ENCODE peak calls at places on chromosomes 4 and X, in five cellular contexts. One of them, this sample, is unnamed.

GRCh38 chr4:100095729-100096595 is 94.3 kb downstream of the DDIT4L start:
- DNase-seq in IMR-90: peak
- DNase-seq in neuronal stem cell: peak
- DNase-seq in mesenchymal stem cell: peak
- DNase-seq in mesendoderm: peak
- DNase-seq in this sample: peak

GRCh38 chrX:39258331-39258730 is 457.1 kb downstream of the MID1IP1 start:
- DNase-seq in neuronal stem cell: no peak
- DNase-seq in mesendoderm: peak
- DNase-seq in IMR-90: no peak
- DNase-seq in mesenchymal stem cell: no peak
- DNase-seq in this sample: peak

GRCh38 chr4:157014621-157015591 is 43.3 kb upstream of the PDGFC start:
- DNase-seq in IMR-90: peak
- DNase-seq in mesenchymal stem cell: peak
- DNase-seq in neuronal stem cell: no peak
- DNase-seq in mesendoderm: peak
- DNase-seq in this sample: peak

GRCh38 chrX:110216027-110216426 is 101.9 kb downstream of the AMMECR1 start:
- DNase-seq in mesenchymal stem cell: no peak
- DNase-seq in IMR-90: no peak
- DNase-seq in neuronal stem cell: no peak
- DNase-seq in mesendoderm: no peak
- DNase-seq in this sample: no peak

GRCh38 chr4:167233523-167234387 is 539 bp downstream of the SPOCK3 start:
- DNase-seq in mesenchymal stem cell: peak
- DNase-seq in IMR-90: no peak
- DNase-seq in mesendoderm: peak
- DNase-seq in neuronal stem cell: peak
- DNase-seq in this sample: no peak

GRCh38 chr4:152029631-152030030 is 268.8 kb upstream of the GATB start:
- DNase-seq in IMR-90: no peak
- DNase-seq in neuronal stem cell: no peak
- DNase-seq in mesendoderm: no peak
- DNase-seq in mesenchymal stem cell: no peak
- DNase-seq in this sample: no peak

GRCh38 chr4:174055344-174055743 is 228.1 kb downstream of the FBXO8 start:
- DNase-seq in neuronal stem cell: no peak
- DNase-seq in IMR-90: no peak
- DNase-seq in mesenchymal stem cell: no peak
- DNase-seq in mesendoderm: no peak
- DNase-seq in this sample: no peak

GRCh38 chrX:3384330-3384729 is 37.9 kb upstream of the MXRA5 start:
- DNase-seq in mesendoderm: peak
- DNase-seq in mesenchymal stem cell: no peak
- DNase-seq in IMR-90: no peak
- DNase-seq in neuronal stem cell: no peak
- DNase-seq in this sample: no peak

GRCh38 chr4:47642985-47643745 is 158.1 kb downstream of the ATP10D start:
- DNase-seq in IMR-90: peak
- DNase-seq in mesendoderm: no peak
- DNase-seq in mesenchymal stem cell: peak
- DNase-seq in neuronal stem cell: no peak
- DNase-seq in this sample: no peak

GRCh38 chrX:45322820-45323219 is 122.1 kb upstream of the DIPK2B start:
- DNase-seq in mesenchymal stem cell: peak
- DNase-seq in IMR-90: peak
- DNase-seq in mesendoderm: peak
- DNase-seq in neuronal stem cell: no peak
- DNase-seq in this sample: no peak

GRCh38 chrX:154404625-154405192 is 4.3 kb downstream of the DNASE1L1 start:
- DNase-seq in neuronal stem cell: no peak
- DNase-seq in mesenchymal stem cell: no peak
- DNase-seq in IMR-90: no peak
- DNase-seq in mesendoderm: no peak
- DNase-seq in this sample: no peak

GRCh38 chrX:39605183-39605582 is 492.6 kb downstream of the BCOR start:
- DNase-seq in mesendoderm: peak
- DNase-seq in mesenchymal stem cell: no peak
- DNase-seq in neuronal stem cell: no peak
- DNase-seq in IMR-90: no peak
- DNase-seq in this sample: peak

GRCh38 chr4:141022221-141022760 is 111.0 kb downstream of the RNF150 start:
- DNase-seq in mesendoderm: no peak
- DNase-seq in mesenchymal stem cell: no peak
- DNase-seq in neuronal stem cell: no peak
- DNase-seq in IMR-90: no peak
- DNase-seq in this sample: no peak

GRCh38 chr4:79198886-79199591 is 126.8 kb downstream of the NAA11 start:
- DNase-seq in neuronal stem cell: no peak
- DNase-seq in IMR-90: no peak
- DNase-seq in mesendoderm: peak
- DNase-seq in mesenchymal stem cell: no peak
- DNase-seq in this sample: no peak

GRCh38 chrX:24231169-24231568 is 81.6 kb downstream of the ZFX start:
- DNase-seq in IMR-90: peak
- DNase-seq in neuronal stem cell: no peak
- DNase-seq in mesendoderm: no peak
- DNase-seq in mesenchymal stem cell: peak
- DNase-seq in this sample: no peak

GRCh38 chrX:41705680-41706374 is 17.1 kb downstream of the GPR34 start:
- DNase-seq in mesendoderm: no peak
- DNase-seq in mesenchymal stem cell: no peak
- DNase-seq in neuronal stem cell: no peak
- DNase-seq in IMR-90: no peak
- DNase-seq in this sample: no peak

GRCh38 chrX:39652336-39652735 is 445.4 kb downstream of the BCOR start:
- DNase-seq in IMR-90: peak
- DNase-seq in neuronal stem cell: no peak
- DNase-seq in mesendoderm: peak
- DNase-seq in mesenchymal stem cell: no peak
- DNase-seq in this sample: peak

GRCh38 chr4:170109586-170110289 is 20.0 kb upstream of the AADAT start:
- DNase-seq in mesendoderm: peak
- DNase-seq in neuronal stem cell: no peak
- DNase-seq in mesenchymal stem cell: no peak
- DNase-seq in IMR-90: no peak
- DNase-seq in this sample: no peak

GRCh38 chr4:73669410-73670183 is 49.4 kb upstream of the RASSF6 start:
- DNase-seq in mesenchymal stem cell: no peak
- DNase-seq in IMR-90: no peak
- DNase-seq in neuronal stem cell: no peak
- DNase-seq in mesendoderm: no peak
- DNase-seq in this sample: no peak
- H3K4me3 ChIP-seq in mesenchymal stem cell: no peak
- H3K4me3 ChIP-seq in IMR-90: no peak
- H3K4me3 ChIP-seq in neuronal stem cell: no peak
- H3K4me3 ChIP-seq in mesendoderm: no peak
- H3K4me3 ChIP-seq in this sample: no peak

GRCh38 chr4:114423582-114423981 is 175.0 kb upstream of the UGT8 start:
- DNase-seq in neuronal stem cell: no peak
- DNase-seq in mesenchymal stem cell: no peak
- DNase-seq in IMR-90: no peak
- DNase-seq in mesendoderm: no peak
- DNase-seq in this sample: no peak
- H2BK120ac ChIP-seq in neuronal stem cell: no peak
- H2BK120ac ChIP-seq in mesenchymal stem cell: no peak
- H2BK120ac ChIP-seq in IMR-90: no peak
- H2BK120ac ChIP-seq in mesendoderm: no peak
- H2BK120ac ChIP-seq in this sample: no peak

GRCh38 chr4:15479913-15480185 is 10.2 kb downstream of the CC2D2A start:
- DNase-seq in neuronal stem cell: no peak
- DNase-seq in IMR-90: peak
- DNase-seq in mesendoderm: no peak
- DNase-seq in mesenchymal stem cell: peak
- DNase-seq in this sample: no peak

GRCh38 chr4:15482346-15482745 is 12.7 kb downstream of the CC2D2A start:
- DNase-seq in IMR-90: no peak
- DNase-seq in neuronal stem cell: no peak
- DNase-seq in mesenchymal stem cell: no peak
- DNase-seq in mesendoderm: peak
- DNase-seq in this sample: no peak

GRCh38 chr4:15478724-15479088 is 9.0 kb downstream of the CC2D2A start:
- DNase-seq in mesendoderm: no peak
- DNase-seq in IMR-90: no peak
- DNase-seq in mesenchymal stem cell: no peak
- DNase-seq in neuronal stem cell: no peak
- DNase-seq in this sample: no peak

GRCh38 chr4:15476396-15476795 is 6.7 kb downstream of the CC2D2A start:
- DNase-seq in mesendoderm: no peak
- DNase-seq in neuronal stem cell: no peak
- DNase-seq in mesenchymal stem cell: no peak
- DNase-seq in IMR-90: no peak
- DNase-seq in this sample: no peak

DNA sequence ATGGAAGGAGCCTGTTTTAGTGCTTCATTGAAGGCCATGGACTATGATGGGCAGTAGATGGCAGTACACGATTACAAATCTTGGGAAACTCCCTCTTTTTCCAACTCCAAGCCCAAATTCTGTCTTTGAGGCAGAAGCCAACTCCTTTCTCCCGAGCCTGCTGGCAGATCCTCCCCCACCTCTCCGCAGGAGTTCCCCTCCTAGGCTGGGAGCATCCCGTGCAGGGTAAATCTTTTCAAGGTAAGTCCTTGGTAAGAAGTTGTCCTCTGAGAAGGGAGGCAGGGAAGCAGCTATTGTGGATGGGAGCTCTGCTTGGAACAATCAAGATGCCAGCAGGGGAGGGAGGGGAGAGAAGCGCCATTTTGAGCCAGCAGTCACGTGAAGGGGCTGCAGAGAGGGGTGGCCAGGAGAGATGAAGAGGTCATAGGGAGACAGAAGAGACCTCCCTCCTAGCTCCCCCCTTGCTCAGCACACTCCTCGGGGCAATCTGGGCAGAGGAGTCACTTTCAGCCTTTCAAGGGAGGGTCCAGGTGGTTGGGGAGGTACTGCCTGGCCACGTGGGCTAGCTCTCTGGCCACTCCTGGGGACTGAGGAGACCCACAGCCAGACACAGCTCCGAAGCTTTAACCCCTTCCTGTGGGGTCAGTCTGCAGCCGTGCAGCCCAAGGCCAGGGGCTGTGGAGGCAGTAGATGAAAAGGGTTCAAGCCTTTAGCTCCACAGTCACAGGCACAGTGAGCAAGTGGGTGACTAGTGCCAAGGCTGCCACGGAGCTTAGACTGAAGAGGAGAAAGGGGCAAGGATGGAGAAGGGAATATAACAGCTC is 9.6 kb downstream of the CC2D2A start:
- DNase-seq in mesenchymal stem cell: peak
- DNase-seq in neuronal stem cell: peak
- DNase-seq in IMR-90: peak
- DNase-seq in mesendoderm: peak
- DNase-seq in this sample: peak
- H3K4me3 ChIP-seq in mesenchymal stem cell: peak
- H3K4me3 ChIP-seq in neuronal stem cell: peak
- H3K4me3 ChIP-seq in IMR-90: peak
- H3K4me3 ChIP-seq in mesendoderm: peak
- H3K4me3 ChIP-seq in this sample: peak

DNA sequence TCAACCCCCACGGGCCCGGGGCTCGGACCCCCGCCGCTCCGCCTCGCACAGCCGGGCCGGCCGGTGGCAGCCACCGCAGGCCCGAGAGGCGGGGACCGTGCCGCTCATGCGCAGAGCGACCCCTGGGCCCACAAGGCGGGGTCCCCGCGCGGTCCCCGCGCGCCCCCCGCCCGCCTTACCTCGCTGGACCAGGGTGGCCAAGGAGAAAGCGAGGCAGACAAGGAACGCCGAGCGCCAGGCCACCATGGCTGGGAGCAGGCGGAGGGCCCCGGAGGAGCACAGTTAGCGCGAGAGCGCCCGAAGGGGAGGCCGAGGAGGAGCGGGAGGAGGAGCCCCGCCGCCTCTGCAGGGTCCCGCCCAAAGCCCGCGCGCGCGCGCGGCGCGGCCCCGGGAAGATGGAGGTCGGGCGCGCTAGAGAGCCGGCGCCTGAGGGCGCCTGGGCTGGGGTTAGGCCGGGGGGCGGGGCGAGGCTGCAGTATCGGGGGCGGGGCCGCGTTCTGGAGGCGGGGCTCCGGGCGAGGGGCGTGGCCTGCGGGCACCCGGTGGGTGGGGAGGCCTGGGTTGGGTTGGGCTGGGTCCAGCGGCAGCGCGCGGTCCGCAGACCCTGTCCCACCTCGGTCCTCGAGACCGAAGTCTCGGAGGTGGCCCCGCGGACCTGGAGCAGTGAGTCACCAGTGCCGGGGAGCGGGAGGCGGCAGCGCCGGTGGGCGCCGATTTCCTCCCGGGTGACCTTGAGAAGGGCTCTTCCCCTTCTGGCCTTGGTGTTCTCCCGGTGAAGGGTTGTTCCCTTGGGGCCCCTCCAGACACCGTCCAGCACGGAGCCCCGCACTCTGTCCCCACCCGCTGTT is at the start of gene CD99L2:
- DNase-seq in IMR-90: peak
- DNase-seq in mesendoderm: peak
- DNase-seq in mesenchymal stem cell: peak
- DNase-seq in neuronal stem cell: peak
- DNase-seq in this sample: peak
- H2BK120ac ChIP-seq in IMR-90: peak
- H2BK120ac ChIP-seq in mesendoderm: peak
- H2BK120ac ChIP-seq in mesenchymal stem cell: peak
- H2BK120ac ChIP-seq in neuronal stem cell: no peak
- H2BK120ac ChIP-seq in this sample: no peak

GRCh38 chrX:53713987-53714579 is 27.6 kb upstream of the HUWE1 start:
- DNase-seq in mesenchymal stem cell: no peak
- DNase-seq in IMR-90: peak
- DNase-seq in mesendoderm: no peak
- DNase-seq in neuronal stem cell: no peak
- DNase-seq in this sample: peak
- H3K4me3 ChIP-seq in mesenchymal stem cell: no peak
- H3K4me3 ChIP-seq in IMR-90: no peak
- H3K4me3 ChIP-seq in mesendoderm: no peak
- H3K4me3 ChIP-seq in neuronal stem cell: no peak
- H3K4me3 ChIP-seq in this sample: no peak

DNA sequence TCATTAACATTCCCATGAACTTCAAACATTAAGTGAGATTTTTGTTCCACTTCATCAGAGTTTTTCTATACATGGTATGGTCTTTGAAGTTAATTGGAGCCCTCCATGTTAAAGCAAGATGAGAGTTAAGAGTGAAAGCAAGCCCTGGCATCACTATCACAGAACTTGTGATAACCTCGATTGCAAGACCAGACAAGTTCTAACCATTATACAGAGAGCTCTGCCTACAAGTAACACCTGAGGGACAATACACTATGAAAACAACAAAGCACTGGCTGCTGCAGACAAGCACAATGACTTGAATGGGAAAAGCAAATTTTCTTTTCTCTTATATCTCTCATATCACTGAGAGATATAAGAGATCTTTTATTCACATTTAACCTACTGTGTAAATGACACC is 126.6 kb upstream of the GYPA start:
- DNase-seq in mesendoderm: peak
- DNase-seq in mesenchymal stem cell: no peak
- DNase-seq in IMR-90: no peak
- DNase-seq in neuronal stem cell: no peak
- DNase-seq in this sample: no peak
- H2BK120ac ChIP-seq in mesendoderm: no peak
- H2BK120ac ChIP-seq in mesenchymal stem cell: no peak
- H2BK120ac ChIP-seq in IMR-90: no peak
- H2BK120ac ChIP-seq in neuronal stem cell: no peak
- H2BK120ac ChIP-seq in this sample: no peak

GRCh38 chr4:121199742-121200561 is 35.8 kb upstream of the TNIP3 start:
- DNase-seq in mesendoderm: peak
- DNase-seq in IMR-90: no peak
- DNase-seq in neuronal stem cell: no peak
- DNase-seq in mesenchymal stem cell: no peak
- DNase-seq in this sample: no peak
- H3K4me3 ChIP-seq in mesendoderm: no peak
- H3K4me3 ChIP-seq in IMR-90: no peak
- H3K4me3 ChIP-seq in neuronal stem cell: no peak
- H3K4me3 ChIP-seq in mesenchymal stem cell: no peak
- H3K4me3 ChIP-seq in this sample: no peak

This sample was measured in trophoblast cell.